ENCODE peak calls at places on chromosomes 2 and 18, in nine cellular contexts. A, W, P, T, O, Z, K, Y and M are unnamed samples.

GRCh38 chr2:184192664-184193063 is 405.7 kb upstream of the ZNF804A start:
- DNase-seq in Z (no peak), W (no peak), K (no peak), A (no peak), O (no peak), Y (no peak), P (no peak), T (no peak), M (no peak)

GRCh38 chr2:23321767-23322166 is 63.2 kb upstream of the KLHL29 start:
- DNase-seq in W (no peak), K (no peak), Y (no peak), Z (no peak), O (no peak), P (no peak), A (no peak), T (no peak), M (no peak)

GRCh38 chr2:17748745-17749144 is 4.9 kb downstream of the SMC6 start:
- DNase-seq in T (no peak), Z (no peak), W (no peak), K (no peak), A (no peak), P (no peak), O (no peak), Y (no peak), M (no peak)

GRCh38 chr2:9554841-9555337 is 741 bp downstream of the ADAM17 start:
- DNase-seq in K (peak), P (peak), T (peak), Z (no peak), O (no peak), W (peak), Y (peak), A (no peak), M (no peak)

GRCh38 chr2:71948781-71949536 is 198.7 kb downstream of the CYP26B1 start:
- DNase-seq in P (no peak), K (no peak), Y (no peak), A (no peak), T (no peak), Z (no peak), O (no peak), W (no peak), M (no peak)

GRCh38 chr2:186594001-186594722 is 4.3 kb downstream of the ITGAV start:
- DNase-seq in K (no peak), A (no peak), Y (no peak), O (no peak), W (no peak), T (no peak), P (no peak), Z (no peak), M (no peak)

GRCh38 chr18:8744656-8745055 is 39.3 kb downstream of the MTCL1 start:
- DNase-seq in A (no peak), P (peak), K (no peak), W (peak), Y (no peak), T (no peak), O (no peak), Z (no peak), M (no peak)

GRCh38 chr2:101307950-101308431 is 510 bp downstream of the RNF149 start:
- DNase-seq in K (peak), W (no peak), O (peak), T (no peak), P (peak), A (no peak), Z (no peak), Y (peak), M (no peak)

GRCh38 chr2:70086278-70086837 is 919 bp upstream of the PCBP1 start:
- DNase-seq in W (peak), K (peak), Y (peak), A (no peak), P (peak), O (no peak), T (peak), Z (peak), M (peak)

GRCh38 chr2:9234680-9235387 is 28.2 kb downstream of the ASAP2 start:
- DNase-seq in O (no peak), T (no peak), P (no peak), W (no peak), A (peak), Z (no peak), K (no peak), Y (no peak), M (no peak)